ENCODE peak calls at places on chromosomes 6 and 20, in eight cellular contexts. One of them, this sample, is unnamed.

GRCh38 chr6:25949695-25950094 is 12.9 kb upstream of the TRIM38 start:
- DNase-seq in endothelial cell of umbilical vein: no peak
- DNase-seq in transverse colon: no peak
- DNase-seq in AG04450: no peak
- DNase-seq in K562: no peak
- DNase-seq in sigmoid colon: no peak
- DNase-seq in upper lobe of right lung: no peak
- DNase-seq in colonic mucosa: no peak
- DNase-seq in this sample: no peak

GRCh38 chr6:36289281-36290018 is 19.6 kb downstream of the PNPLA1 start:
- DNase-seq in endothelial cell of umbilical vein: no peak
- DNase-seq in transverse colon: no peak
- DNase-seq in AG04450: no peak
- DNase-seq in K562: no peak
- DNase-seq in sigmoid colon: no peak
- DNase-seq in upper lobe of right lung: no peak
- DNase-seq in colonic mucosa: no peak
- DNase-seq in this sample: no peak

GRCh38 chr6:131379951-131380350 is 193.1 kb upstream of the ARG1 start:
- DNase-seq in endothelial cell of umbilical vein: no peak
- DNase-seq in transverse colon: no peak
- DNase-seq in AG04450: peak; percentile 8
- DNase-seq in K562: no peak
- DNase-seq in sigmoid colon: no peak
- DNase-seq in upper lobe of right lung: no peak
- DNase-seq in colonic mucosa: no peak
- DNase-seq in this sample: no peak

GRCh38 chr6:140779991-140780596 is 1352.6 kb upstream of the GJE1 start:
- DNase-seq in endothelial cell of umbilical vein: no peak
- DNase-seq in transverse colon: no peak
- DNase-seq in AG04450: no peak
- DNase-seq in K562: no peak
- DNase-seq in sigmoid colon: no peak
- DNase-seq in upper lobe of right lung: peak; percentile 27
- DNase-seq in colonic mucosa: no peak
- DNase-seq in this sample: no peak

GRCh38 chr6:155125916-155126315 is 130.8 kb downstream of the TIAM2 start:
- DNase-seq in endothelial cell of umbilical vein: no peak
- DNase-seq in transverse colon: no peak
- DNase-seq in AG04450: no peak
- DNase-seq in K562: no peak
- DNase-seq in sigmoid colon: no peak
- DNase-seq in upper lobe of right lung: no peak
- DNase-seq in colonic mucosa: no peak
- DNase-seq in this sample: no peak

GRCh38 chr6:78629154-78629721 is 238.1 kb upstream of the IRAK1BP1 start:
- DNase-seq in endothelial cell of umbilical vein: peak; percentile 26
- DNase-seq in transverse colon: no peak
- DNase-seq in AG04450: no peak
- DNase-seq in K562: no peak
- DNase-seq in sigmoid colon: no peak
- DNase-seq in upper lobe of right lung: no peak
- DNase-seq in colonic mucosa: no peak
- DNase-seq in this sample: no peak

GRCh38 chr6:87151786-87152527 is 3.4 kb upstream of the ZNF292 start:
- DNase-seq in endothelial cell of umbilical vein: peak; percentile 51
- DNase-seq in transverse colon: peak; percentile 70
- DNase-seq in AG04450: no peak
- DNase-seq in K562: no peak
- DNase-seq in sigmoid colon: peak; percentile 85
- DNase-seq in upper lobe of right lung: peak; percentile 86
- DNase-seq in colonic mucosa: peak; percentile 66
- DNase-seq in this sample: peak; percentile 66

GRCh38 chr6:43952746-43953145 is 174.5 kb downstream of the MRPL14 start:
- DNase-seq in endothelial cell of umbilical vein: no peak
- DNase-seq in transverse colon: no peak
- DNase-seq in AG04450: no peak
- DNase-seq in K562: peak; percentile 67
- DNase-seq in sigmoid colon: no peak
- DNase-seq in upper lobe of right lung: no peak
- DNase-seq in colonic mucosa: no peak
- DNase-seq in this sample: no peak

GRCh38 chr6:139427199-139427598 is 52.8 kb upstream of the CITED2 start:
- DNase-seq in endothelial cell of umbilical vein: no peak
- DNase-seq in transverse colon: no peak
- DNase-seq in AG04450: no peak
- DNase-seq in K562: no peak
- DNase-seq in sigmoid colon: no peak
- DNase-seq in upper lobe of right lung: no peak
- DNase-seq in colonic mucosa: no peak
- DNase-seq in this sample: no peak

GRCh38 chr6:84411060-84411629 is 183.7 kb upstream of the CEP162 start:
- DNase-seq in endothelial cell of umbilical vein: no peak
- DNase-seq in transverse colon: no peak
- DNase-seq in AG04450: no peak
- DNase-seq in K562: no peak
- DNase-seq in sigmoid colon: no peak
- DNase-seq in upper lobe of right lung: no peak
- DNase-seq in colonic mucosa: no peak
- DNase-seq in this sample: no peak

GRCh38 chr6:16299861-16300260 is 61.5 kb downstream of the GMPR start:
- DNase-seq in endothelial cell of umbilical vein: no peak
- DNase-seq in transverse colon: no peak
- DNase-seq in AG04450: no peak
- DNase-seq in K562: no peak
- DNase-seq in sigmoid colon: no peak
- DNase-seq in upper lobe of right lung: no peak
- DNase-seq in colonic mucosa: no peak
- DNase-seq in this sample: no peak

GRCh38 chr6:53437557-53438202 is 88.9 kb upstream of the ELOVL5 start:
- DNase-seq in endothelial cell of umbilical vein: peak; percentile 64
- DNase-seq in transverse colon: no peak
- DNase-seq in AG04450: peak; percentile 60
- DNase-seq in K562: peak; percentile 67
- DNase-seq in sigmoid colon: no peak
- DNase-seq in upper lobe of right lung: no peak
- DNase-seq in colonic mucosa: peak; percentile 21
- DNase-seq in this sample: no peak

GRCh38 chr6:14278436-14278835 is 160.9 kb downstream of the CD83 start:
- DNase-seq in endothelial cell of umbilical vein: no peak
- DNase-seq in transverse colon: no peak
- DNase-seq in AG04450: no peak
- DNase-seq in K562: no peak
- DNase-seq in sigmoid colon: no peak
- DNase-seq in upper lobe of right lung: no peak
- DNase-seq in colonic mucosa: no peak
- DNase-seq in this sample: no peak

GRCh38 chr6:166202321-166202733 is 34.7 kb upstream of the TBXT start:
- DNase-seq in endothelial cell of umbilical vein: no peak
- DNase-seq in transverse colon: peak; percentile 36
- DNase-seq in AG04450: no peak
- DNase-seq in K562: no peak
- DNase-seq in sigmoid colon: no peak
- DNase-seq in upper lobe of right lung: no peak
- DNase-seq in colonic mucosa: no peak
- DNase-seq in this sample: no peak

GRCh38 chr20:34516874-34517542 is 786 bp downstream of the DYNLRB1 start:
- DNase-seq in endothelial cell of umbilical vein: no peak
- DNase-seq in transverse colon: peak; percentile 29
- DNase-seq in AG04450: no peak
- DNase-seq in K562: peak; percentile 39
- DNase-seq in sigmoid colon: no peak
- DNase-seq in upper lobe of right lung: peak; percentile 66
- DNase-seq in colonic mucosa: peak; percentile 50
- DNase-seq in this sample: peak; percentile 28

GRCh38 chr6:43645613-43645964 is 753 bp downstream of the RSPH9 start:
- DNase-seq in endothelial cell of umbilical vein: no peak
- DNase-seq in transverse colon: no peak
- DNase-seq in AG04450: no peak
- DNase-seq in K562: no peak
- DNase-seq in sigmoid colon: no peak
- DNase-seq in upper lobe of right lung: no peak
- DNase-seq in colonic mucosa: no peak
- DNase-seq in this sample: no peak

GRCh38 chr6:30450548-30450907 is 38.8 kb upstream of the HLA-E start:
- DNase-seq in endothelial cell of umbilical vein: no peak
- DNase-seq in transverse colon: no peak
- DNase-seq in AG04450: no peak
- DNase-seq in K562: no peak
- DNase-seq in sigmoid colon: no peak
- DNase-seq in upper lobe of right lung: no peak
- DNase-seq in colonic mucosa: no peak
- DNase-seq in this sample: no peak

DNA sequence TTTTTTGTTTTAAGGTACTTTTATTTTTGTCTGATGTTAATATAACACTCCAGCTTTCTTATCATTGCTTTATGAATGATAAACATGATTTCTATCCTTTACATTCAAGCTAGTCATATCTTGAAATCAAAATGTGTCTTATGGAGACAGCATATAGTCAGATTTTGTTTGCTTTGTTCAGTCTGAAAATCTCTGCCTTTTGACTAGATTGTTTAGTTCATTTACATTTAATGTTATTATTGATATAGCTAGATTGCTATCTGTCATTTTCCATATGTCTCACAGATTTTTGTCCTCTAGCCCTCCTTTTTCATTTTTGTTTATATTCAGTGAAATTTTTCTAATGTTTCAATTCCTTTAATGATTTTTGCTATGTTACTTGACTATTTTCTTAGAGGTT is 332.8 kb downstream of the SMOC2 start:
- DNase-seq in endothelial cell of umbilical vein: no peak
- DNase-seq in transverse colon: no peak
- DNase-seq in AG04450: no peak
- DNase-seq in K562: no peak
- DNase-seq in sigmoid colon: no peak
- DNase-seq in upper lobe of right lung: no peak
- DNase-seq in colonic mucosa: no peak
- DNase-seq in this sample: no peak
- H3K9me3 ChIP-seq in endothelial cell of umbilical vein: peaks cover 3% of the 10 kb centered on the region
- H3K9me3 ChIP-seq in transverse colon: peaks cover 9% of the 10 kb centered on the region
- H3K9me3 ChIP-seq in AG04450: peaks cover 25% of the 10 kb centered on the region
- H3K9me3 ChIP-seq in K562: no peaks in the 10 kb centered on the region
- H3K9me3 ChIP-seq in sigmoid colon: no peaks in the 10 kb centered on the region
- H3K9me3 ChIP-seq in upper lobe of right lung: peaks cover 4% of the 10 kb centered on the region
- H3K9me3 ChIP-seq in colonic mucosa: no peaks in the 10 kb centered on the region
- H3K9me3 ChIP-seq in this sample: no peaks in the 10 kb centered on the region

GRCh38 chr6:164109770-164110140 is 695.2 kb downstream of the QKI start:
- DNase-seq in endothelial cell of umbilical vein: peak; percentile 45
- DNase-seq in transverse colon: no peak
- DNase-seq in AG04450: no peak
- DNase-seq in K562: peak; percentile 41
- DNase-seq in sigmoid colon: no peak
- DNase-seq in upper lobe of right lung: no peak
- DNase-seq in colonic mucosa: no peak
- DNase-seq in this sample: no peak
- TF ChIP-seq CTCF in endothelial cell of umbilical vein: peak; percentile 59
- TF ChIP-seq CTCF in transverse colon: no peak
- TF ChIP-seq CTCF in AG04450: no peak
- TF ChIP-seq CTCF in K562: peak; percentile 59
- TF ChIP-seq CTCF in sigmoid colon: no peak
- TF ChIP-seq CTCF in upper lobe of right lung: peak; percentile 52
- TF ChIP-seq CTCF in colonic mucosa: no peak
- TF ChIP-seq CTCF in this sample: peak; percentile 10

GRCh38 chr6:39999006-39999867 is 65.0 kb upstream of the MOCS1 start:
- DNase-seq in endothelial cell of umbilical vein: no peak
- DNase-seq in transverse colon: no peak
- DNase-seq in AG04450: no peak
- DNase-seq in K562: peak; percentile 35
- DNase-seq in sigmoid colon: no peak
- DNase-seq in upper lobe of right lung: no peak
- DNase-seq in colonic mucosa: no peak
- DNase-seq in this sample: no peak

GRCh38 chr6:39997101-39997635 is 62.9 kb upstream of the MOCS1 start:
- DNase-seq in endothelial cell of umbilical vein: no peak
- DNase-seq in transverse colon: no peak
- DNase-seq in AG04450: no peak
- DNase-seq in K562: no peak
- DNase-seq in sigmoid colon: no peak
- DNase-seq in upper lobe of right lung: no peak
- DNase-seq in colonic mucosa: no peak
- DNase-seq in this sample: no peak

GRCh38 chr6:39995633-39996032 is 61.4 kb upstream of the MOCS1 start:
- DNase-seq in endothelial cell of umbilical vein: no peak
- DNase-seq in transverse colon: peak; percentile 15
- DNase-seq in AG04450: no peak
- DNase-seq in K562: no peak
- DNase-seq in sigmoid colon: no peak
- DNase-seq in upper lobe of right lung: no peak
- DNase-seq in colonic mucosa: no peak
- DNase-seq in this sample: no peak

GRCh38 chr6:39998126-39998525 is 63.9 kb upstream of the MOCS1 start:
- DNase-seq in endothelial cell of umbilical vein: no peak
- DNase-seq in transverse colon: no peak
- DNase-seq in AG04450: no peak
- DNase-seq in K562: no peak
- DNase-seq in sigmoid colon: no peak
- DNase-seq in upper lobe of right lung: no peak
- DNase-seq in colonic mucosa: no peak
- DNase-seq in this sample: no peak

GRCh38 chr6:40000964-40001515 is 66.8 kb upstream of the MOCS1 start:
- DNase-seq in endothelial cell of umbilical vein: no peak
- DNase-seq in transverse colon: no peak
- DNase-seq in AG04450: no peak
- DNase-seq in K562: no peak
- DNase-seq in sigmoid colon: no peak
- DNase-seq in upper lobe of right lung: no peak
- DNase-seq in colonic mucosa: no peak
- DNase-seq in this sample: no peak
- H3K9me3 ChIP-seq in endothelial cell of umbilical vein: no peaks in the 10 kb centered on the region
- H3K9me3 ChIP-seq in transverse colon: peaks cover 3% of the 10 kb centered on the region
- H3K9me3 ChIP-seq in AG04450: peaks cover 9% of the 10 kb centered on the region
- H3K9me3 ChIP-seq in K562: peaks cover 29% of the 10 kb centered on the region
- H3K9me3 ChIP-seq in sigmoid colon: no peaks in the 10 kb centered on the region
- H3K9me3 ChIP-seq in upper lobe of right lung: no peaks in the 10 kb centered on the region
- H3K9me3 ChIP-seq in colonic mucosa: no peaks in the 10 kb centered on the region
- H3K9me3 ChIP-seq in this sample: no peaks in the 10 kb centered on the region

DNA sequence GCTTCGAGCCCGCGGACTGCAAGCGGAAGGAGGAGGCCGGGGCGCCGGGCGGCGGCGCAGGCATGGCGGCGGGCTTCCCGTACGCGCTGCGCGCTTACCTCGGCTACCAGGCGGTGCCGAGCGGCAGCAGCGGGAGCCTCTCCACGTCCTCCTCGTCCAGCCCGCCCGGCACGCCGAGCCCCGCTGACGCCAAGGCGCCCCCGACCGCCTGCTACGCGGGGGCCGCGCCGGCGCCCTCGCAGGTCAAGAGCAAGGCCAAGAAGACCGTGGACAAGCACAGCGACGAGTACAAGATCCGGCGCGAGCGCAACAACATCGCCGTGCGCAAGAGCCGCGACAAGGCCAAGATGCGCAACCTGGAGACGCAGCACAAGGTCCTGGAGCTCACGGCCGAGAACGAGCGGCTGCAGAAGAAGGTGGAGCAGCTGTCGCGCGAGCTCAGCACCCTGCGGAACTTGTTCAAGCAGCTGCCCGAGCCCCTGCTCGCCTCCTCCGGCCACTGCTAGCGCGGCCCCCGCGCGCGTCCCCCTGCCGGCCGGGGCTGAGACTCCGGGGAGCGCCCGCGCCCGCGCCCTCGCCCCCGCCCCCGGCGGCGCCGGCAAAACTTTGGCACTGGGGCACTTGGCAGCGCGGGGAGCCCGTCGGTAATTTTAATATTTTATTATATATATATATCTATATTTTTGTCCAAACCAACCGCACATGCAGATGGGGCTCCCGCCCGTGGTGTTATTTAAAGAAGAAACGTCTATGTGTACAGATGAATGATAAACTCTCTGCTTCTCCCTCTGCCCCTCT is 1.1 kb downstream of the CEBPB start:
- DNase-seq in endothelial cell of umbilical vein: peak; percentile 68
- DNase-seq in transverse colon: peak; percentile 55
- DNase-seq in AG04450: no peak
- DNase-seq in K562: peak; percentile 69
- DNase-seq in sigmoid colon: peak; percentile 76
- DNase-seq in upper lobe of right lung: peak; percentile 80
- DNase-seq in colonic mucosa: peak; percentile 51
- DNase-seq in this sample: peak; percentile 51
- TF ChIP-seq CTCF in endothelial cell of umbilical vein: peak; percentile 42
- TF ChIP-seq CTCF in transverse colon: peak; percentile 56
- TF ChIP-seq CTCF in AG04450: peak; percentile 21
- TF ChIP-seq CTCF in K562: peak; percentile 35
- TF ChIP-seq CTCF in sigmoid colon: peak; percentile 67
- TF ChIP-seq CTCF in upper lobe of right lung: peak; percentile 30
- TF ChIP-seq CTCF in colonic mucosa: peak; percentile 12
- TF ChIP-seq CTCF in this sample: peak; percentile 65